ENCODE peak calls at places on chromosomes 12 and 14, in nine cellular contexts. R, Z, Q, S, M, B, F, T and C are unnamed samples.
A peak's percentile ranks its signal among the peaks of the same experiment; 100 is the strongest.

GRCh38 chr14:64878775-64879634 is 702 bp downstream of the SPTB start:
- DNase-seq in Z (no peak), Q (peak; percentile 31), S (peak; percentile 9), M (peak; percentile 26), R (no peak), F (peak; percentile 43), B (peak; percentile 63), T (peak; percentile 87), C (no peak)

GRCh38 chr12:27359578-27360340 is 27.1 kb downstream of the BMAL2 start:
- DNase-seq in F (no peak), S (no peak), T (no peak), R (no peak), M (no peak), Q (no peak), B (no peak), Z (no peak), C (no peak)

GRCh38 chr12:6790496-6791150 is 1.3 kb downstream of the CD4 start:
- DNase-seq in Q (no peak), M (no peak), T (no peak), Z (no peak), B (no peak), S (no peak), R (no peak), F (no peak), C (no peak)

GRCh38 chr12:87676726-87677125 is 352.5 kb downstream of the C12orf50 start:
- DNase-seq in M (no peak), T (no peak), Z (no peak), Q (no peak), R (no peak), S (no peak), B (no peak), F (no peak), C (no peak)

GRCh38 chr12:52052471-52053186 is 1.4 kb downstream of the NR4A1 start:
- DNase-seq in F (no peak), M (peak; percentile 46), B (no peak), Z (no peak), R (no peak), Q (no peak), T (no peak), S (no peak), C (no peak)

GRCh38 chr14:55864890-55865655 is 253.1 kb upstream of the PELI2 start:
- DNase-seq in B (no peak), R (no peak), S (peak; percentile 34), F (no peak), Q (peak; percentile 5), T (no peak), Z (no peak), M (no peak), C (no peak)

GRCh38 chr14:84646791-84647500 is 883.0 kb upstream of the FLRT2 start:
- DNase-seq in S (no peak), R (no peak), Q (no peak), T (no peak), Z (no peak), F (no peak), B (no peak), M (no peak), C (no peak)

GRCh38 chr12:121264135-121264534 is 32.4 kb downstream of the CAMKK2 start:
- DNase-seq in S (no peak), B (no peak), F (no peak), M (no peak), T (no peak), Z (no peak), Q (no peak), R (no peak), C (no peak)

GRCh38 chr12:62917939-62918338 is 17.0 kb downstream of the PPM1H start:
- DNase-seq in F (no peak), M (no peak), B (no peak), Q (no peak), Z (no peak), S (no peak), R (no peak), T (peak; percentile 31), C (no peak)

GRCh38 chr14:51674294-51675002 is 22.7 kb downstream of the FRMD6 start:
- DNase-seq in M (no peak), F (no peak), B (no peak), Z (no peak), Q (no peak), T (no peak), S (no peak), R (no peak), C (no peak)

GRCh38 chr12:28145211-28145610 is 45.0 kb upstream of the CCDC91 start:
- DNase-seq in T (no peak), R (no peak), F (no peak), M (no peak), Q (no peak), B (no peak), Z (no peak), S (no peak), C (no peak)

GRCh38 chr14:41901089-41901488 is 294.4 kb downstream of the LRFN5 start:
- DNase-seq in T (no peak), Z (no peak), B (no peak), R (no peak), M (no peak), Q (no peak), F (no peak), S (no peak), C (no peak)

DNA sequence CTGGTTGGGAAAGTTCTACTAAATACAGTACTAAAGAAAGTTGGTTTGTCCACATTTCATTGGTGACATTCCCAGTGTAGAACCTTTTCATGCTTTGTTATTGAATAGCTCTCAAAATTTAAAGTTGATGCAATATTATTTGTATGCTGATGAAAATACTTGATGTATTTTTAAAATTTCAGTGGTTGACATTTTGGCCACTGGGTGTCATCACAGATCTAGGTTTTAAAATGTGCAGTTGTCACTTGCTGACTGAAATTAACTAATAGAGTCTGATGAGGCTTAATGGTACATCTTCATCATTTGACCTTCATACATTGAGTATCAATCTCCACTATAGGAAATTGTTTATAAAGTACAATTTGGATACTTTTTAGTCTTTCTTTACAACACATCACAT is 37.1 kb downstream of the CMAS start:
- DNase-seq in B (no peak), T (no peak), R (no peak), S (peak; percentile 24), Z (no peak), Q (no peak), F (peak; percentile 12), M (no peak), C (no peak)
- TF ChIP-seq CTCF in B (peak; percentile 52), T (peak; percentile 66), R (peak; percentile 31), S (no peak), Z (peak; percentile 41), Q (peak; percentile 51), F (peak; percentile 41), M (peak; percentile 64), C (no peak)

DNA sequence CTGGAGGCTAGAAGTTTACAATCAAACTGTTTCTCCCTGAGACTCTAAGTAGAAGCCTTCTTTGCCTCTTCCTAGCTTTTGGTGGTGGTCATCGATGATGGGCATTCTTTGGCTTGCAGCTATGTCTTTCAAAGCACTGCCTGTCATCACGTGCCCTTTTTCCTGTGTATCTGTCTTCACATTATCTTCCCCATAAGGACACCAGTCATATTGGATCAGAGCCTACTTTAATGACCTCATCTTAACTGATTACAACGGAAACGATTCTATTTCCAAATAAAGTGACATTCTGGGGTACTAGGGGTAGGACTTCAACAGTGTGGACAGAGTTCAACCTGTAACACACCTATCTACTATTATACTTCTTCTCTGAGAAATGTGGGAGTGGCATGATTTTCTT is 31.1 kb upstream of the IFNG-AS1 start:
- DNase-seq in Q (no peak), S (no peak), R (no peak), B (no peak), Z (no peak), M (no peak), F (no peak), T (no peak), C (no peak)
- TF ChIP-seq CTCF in Q (no peak), S (no peak), R (no peak), B (no peak), Z (no peak), M (no peak), F (no peak), T (no peak), C (no peak)

GRCh38 chr14:102583726-102584125 is 8.7 kb upstream of the RCOR1 start:
- DNase-seq in M (no peak), Z (no peak), B (no peak), R (no peak), Q (no peak), F (no peak), S (no peak), T (no peak), C (no peak)

GRCh38 chr14:102578821-102579220 is 13.6 kb upstream of the RCOR1 start:
- DNase-seq in T (no peak), B (no peak), Q (no peak), M (no peak), Z (no peak), S (no peak), F (no peak), R (no peak), C (no peak)

GRCh38 chr14:102579696-102580551 is 12.5 kb upstream of the RCOR1 start:
- DNase-seq in R (no peak), S (no peak), Z (no peak), M (no peak), B (peak; percentile 74), F (no peak), Q (no peak), T (no peak), C (no peak)

GRCh38 chr14:102581193-102581592 is 11.3 kb upstream of the RCOR1 start:
- DNase-seq in F (no peak), Q (no peak), T (no peak), Z (no peak), S (no peak), R (no peak), M (no peak), B (no peak), C (no peak)

DNA sequence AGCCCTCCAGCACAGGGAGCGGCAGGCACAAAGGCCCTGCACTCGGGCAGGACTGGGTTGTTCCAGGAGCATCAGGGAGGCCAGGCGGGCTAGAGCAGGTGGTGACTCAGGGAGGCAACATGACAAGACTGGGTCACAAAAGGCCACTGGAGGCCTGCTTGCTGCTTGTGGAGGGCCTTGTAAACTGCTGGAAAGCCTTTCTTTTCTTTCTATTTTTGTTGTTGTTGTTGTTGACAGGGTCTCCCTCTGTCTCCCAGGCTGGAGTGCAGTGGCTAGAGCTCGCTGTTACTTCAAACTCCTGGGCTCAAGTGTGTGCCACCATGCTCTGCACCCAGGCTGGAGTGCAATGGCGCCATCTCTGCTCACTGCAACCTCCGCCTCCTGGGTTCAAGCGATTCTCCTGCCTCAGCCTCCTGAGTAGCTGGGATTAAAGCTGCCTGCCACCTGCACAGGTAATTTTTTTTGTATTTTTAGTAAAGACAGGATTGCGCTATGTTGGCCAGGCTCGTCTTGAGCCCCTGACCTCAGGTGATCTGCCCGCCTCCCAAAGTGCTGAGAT is 11.8 kb upstream of the RCOR1 start:
- DNase-seq in F (no peak), Q (no peak), S (no peak), R (no peak), B (no peak), T (no peak), Z (no peak), M (no peak), C (no peak)
- TF ChIP-seq CTCF in F (no peak), Q (no peak), S (no peak), R (no peak), B (no peak), T (no peak), Z (no peak), M (no peak), C (no peak)

DNA sequence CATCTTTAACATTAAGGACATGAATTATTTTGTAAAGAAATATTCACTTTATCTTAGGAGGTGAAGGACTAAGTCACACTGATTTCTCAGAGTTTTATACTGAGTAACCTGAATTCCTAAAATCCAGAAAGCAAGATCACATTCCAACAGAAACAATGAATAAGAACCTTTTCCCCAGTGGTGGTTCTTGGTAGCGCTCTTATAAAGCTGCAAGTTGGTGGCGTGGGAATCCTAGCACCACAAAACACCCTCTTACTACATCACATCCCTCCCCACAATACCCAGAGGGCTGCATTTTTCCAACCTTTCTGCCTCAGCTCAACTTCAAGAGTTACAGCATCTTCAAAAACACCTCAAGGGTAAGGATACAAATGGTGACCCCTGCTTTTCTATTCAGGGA is 44.0 kb upstream of the SMUG1 start:
- DNase-seq in M (no peak), F (no peak), S (no peak), R (no peak), B (no peak), Z (no peak), Q (no peak), T (no peak), C (no peak)
- TF ChIP-seq CTCF in M (no peak), F (peak; percentile 28), S (no peak), R (no peak), B (no peak), Z (peak; percentile 34), Q (peak; percentile 50), T (no peak), C (no peak)